ENCODE peak calls at places on chromosomes 1 and 21, in ten cellular contexts. V is AG09319; C is cardiac muscle cell; B is NCI-H1436; L is skeletal muscle cell; W is GM10248; J is NCI-H82; D is nucleus accumbens; Q is stimulated activated CD4-positive, alpha-beta T cell treated with anti-CD3 and anti-CD28 coated beads, Interleukin-15, amount 100 ng/mL, for 1 hour; R is NCI-H1105 treated with DMSO at 0.1 percent for 48 hours. G is an unnamed sample.

GRCh38 chr1:203320546-203321272 is 15.4 kb downstream of the BTG2 start:
- DNase-seq in V (no peak), C (peak), B (peak), L (no peak), W (peak), J (peak), D (no peak), Q (peak), R (peak), G (peak)

GRCh38 chr1:30757196-30757949 is at the start of gene LAPTM5:
- DNase-seq in V (no peak), C (peak), B (no peak), L (no peak), W (no peak), J (no peak), D (no peak), Q (peak), R (no peak), G (no peak)

GRCh38 chr1:33220701-33221384 is 35.4 kb upstream of the ZNF362 start:
- DNase-seq in V (no peak), C (peak), B (no peak), L (no peak), W (no peak), J (peak), D (no peak), Q (no peak), R (no peak), G (no peak)

GRCh38 chr1:77271851-77272250 is 10.0 kb upstream of the AK5 start:
- DNase-seq in V (no peak), C (peak), B (no peak), L (no peak), W (no peak), J (no peak), D (no peak), Q (no peak), R (no peak), G (no peak)

GRCh38 chr1:193335797-193336428 is 149.5 kb upstream of the B3GALT2 start:
- DNase-seq in V (peak), C (peak), B (no peak), L (peak), W (no peak), J (no peak), D (no peak), Q (no peak), R (no peak), G (no peak)

GRCh38 chr1:158037008-158037875 is 43.8 kb downstream of the KIRREL1 start:
- DNase-seq in V (no peak), C (no peak), B (no peak), L (no peak), W (no peak), J (no peak), D (no peak), Q (no peak), R (no peak), G (no peak)

GRCh38 chr1:220511785-220512184 is 16.2 kb upstream of the MARK1 start:
- DNase-seq in V (no peak), C (no peak), B (no peak), L (no peak), W (no peak), J (peak), D (no peak), Q (no peak), R (no peak), G (no peak)

GRCh38 chr1:177925006-177925405 is 44.9 kb downstream of the SEC16B start:
- DNase-seq in V (no peak), C (no peak), B (no peak), L (no peak), W (no peak), J (peak), D (no peak), Q (no peak), R (no peak), G (no peak)

GRCh38 chr1:84870591-84870990 is 22.4 kb downstream of the LPAR3 start:
- DNase-seq in V (no peak), C (peak), B (no peak), L (no peak), W (no peak), J (no peak), D (no peak), Q (no peak), R (no peak), G (no peak)

GRCh38 chr1:53519412-53519811 is 60.2 kb downstream of the DMRTB1 start:
- DNase-seq in V (no peak), C (peak), B (no peak), L (peak), W (no peak), J (no peak), D (no peak), Q (no peak), R (no peak), G (no peak)

GRCh38 chr1:29122662-29122986 is 1.1 kb downstream of the TMEM200B start:
- DNase-seq in V (peak), C (peak), B (no peak), L (peak), W (no peak), J (no peak), D (no peak), Q (no peak), R (no peak), G (no peak)

GRCh38 chr1:161956097-161956496 is 67.6 kb downstream of the OLFML2B start:
- DNase-seq in V (peak), C (peak), B (no peak), L (peak), W (no peak), J (no peak), D (no peak), Q (no peak), R (no peak), G (no peak)

GRCh38 chr1:211632808-211633522 is 42.5 kb downstream of the NEK2 start:
- DNase-seq in V (no peak), C (peak), B (no peak), L (peak), W (no peak), J (no peak), D (no peak), Q (no peak), R (no peak), G (no peak)

GRCh38 chr21:42768324-42769121 is 110.8 kb downstream of the WDR4 start:
- DNase-seq in V (no peak), C (no peak), B (no peak), L (no peak), W (no peak), J (no peak), D (no peak), Q (no peak), R (no peak), G (no peak)